ENCODE peak calls at places on chromosomes 1 and 21, in six cellular contexts. A is HCT116, Y is DND-41, J is K562, C is HepG2, R is fibroblast of lung. X is an unnamed sample.
A peak's percentile ranks its signal among the peaks of the same experiment; 100 is the strongest.

GRCh38 chr1:155013632-155014031 is 11.0 kb downstream of the ZBTB7B start:
- DNase-seq in A (no peak), C (no peak), Y (peak; percentile 32), J (peak; percentile 76), R (no peak), X (no peak)

GRCh38 chr1:54335396-54336056 is 70.7 kb downstream of the SSBP3 start:
- DNase-seq in J (no peak), Y (no peak), C (no peak), A (no peak), R (peak; percentile 94), X (no peak)

GRCh38 chr1:26733982-26734381 is 38.2 kb downstream of the ARID1A start:
- DNase-seq in R (peak; percentile 97), A (no peak), J (no peak), Y (no peak), C (no peak), X (peak; percentile 44)

GRCh38 chr1:196355206-196355786 is 252.9 kb downstream of the KCNT2 start:
- DNase-seq in A (no peak), Y (no peak), C (peak; percentile 3), R (peak; percentile 24), J (no peak), X (peak; percentile 25)

GRCh38 chr21:39519835-39520234 is 68.1 kb downstream of the SH3BGR start:
- DNase-seq in A (no peak), J (no peak), C (no peak), R (no peak), Y (no peak), X (no peak)

GRCh38 chr1:53073287-53073686 is 11.3 kb downstream of the PODN start:
- DNase-seq in J (no peak), A (no peak), Y (no peak), R (no peak), C (no peak), X (no peak)

GRCh38 chr1:214747050-214747615 is 144.1 kb downstream of the CENPF start:
- DNase-seq in A (no peak), J (no peak), Y (no peak), C (no peak), R (peak; percentile 40), X (no peak)

GRCh38 chr1:32470431-32470830 is 5.6 kb downstream of the ZBTB8B start:
- DNase-seq in J (no peak), A (no peak), R (peak; percentile 26), C (no peak), Y (no peak), X (no peak)

GRCh38 chr1:67652800-67653199 is 32.2 kb upstream of the GADD45A start:
- DNase-seq in A (no peak), C (no peak), R (peak; percentile 78), Y (no peak), J (no peak), X (peak; percentile 89)

GRCh38 chr1:82152356-82153281 is 351.9 kb downstream of the ADGRL2 start:
- DNase-seq in R (no peak), A (no peak), Y (no peak), C (no peak), J (no peak), X (peak; percentile 62)

GRCh38 chr1:22699629-22700028 is 11.0 kb upstream of the EPHB2 start:
- DNase-seq in R (no peak), C (no peak), J (no peak), Y (no peak), A (no peak), X (no peak)

GRCh38 chr1:15969321-15969880 is 6.5 kb downstream of the ZBTB17 start:
- DNase-seq in J (no peak), R (no peak), Y (no peak), C (no peak), A (no peak), X (no peak)

GRCh38 chr21:25963186-25963585 is 207.4 kb downstream of the APP start:
- DNase-seq in Y (no peak), A (peak; percentile 75), J (no peak), C (no peak), R (peak; percentile 77), X (no peak)

GRCh38 chr1:1678581-1679380 is 13.8 kb downstream of the SLC35E2B start:
- DNase-seq in J (peak; percentile 78), C (peak; percentile 86), A (no peak), R (no peak), Y (no peak), X (peak; percentile 86)

GRCh38 chr1:8197493-8198282 is 120.2 kb upstream of the SLC45A1 start:
- DNase-seq in J (peak; percentile 99), C (peak; percentile 83), R (peak; percentile 99), A (peak; percentile 97), Y (no peak), X (no peak)

GRCh38 chr1:59768752-59769411 is 45.9 kb upstream of the HOOK1 start:
- DNase-seq in C (peak; percentile 6), J (no peak), A (no peak), R (no peak), Y (no peak), X (peak; percentile 8)

DNA sequence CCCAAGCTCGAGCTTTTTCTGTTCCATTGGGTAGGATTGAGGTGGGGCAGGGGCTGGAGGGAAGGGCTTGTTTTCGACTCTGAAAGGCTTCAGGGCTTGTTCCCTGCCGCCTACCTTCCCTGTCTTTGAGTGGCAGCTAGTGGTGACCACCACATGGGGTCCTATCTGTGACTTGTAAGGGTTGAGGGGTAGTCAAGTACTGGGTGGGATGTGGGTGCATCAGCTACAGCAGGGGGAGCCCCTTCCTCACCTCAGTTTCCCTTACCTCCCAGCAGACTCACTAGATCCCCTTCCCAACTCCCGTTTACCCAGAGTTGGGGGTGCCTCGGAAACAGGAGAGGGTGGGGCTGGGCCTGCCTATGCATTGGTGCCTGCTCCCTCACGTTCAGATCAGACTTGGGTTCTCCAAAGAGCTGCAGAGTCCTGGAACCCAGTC is 5.9 kb downstream of the FOXO6 start:
- DNase-seq in C (no peak), R (no peak), J (no peak), A (no peak), Y (no peak), X (no peak)
- TF ChIP-seq EZH2 in C (no peak), R (peak; percentile 48), J (no peak), A (no peak), Y (no peak), X (no peak)

GRCh38 chr1:110502402-110502801 is 16.6 kb downstream of the KCNA10 start:
- DNase-seq in R (no peak), A (no peak), C (no peak), Y (no peak), J (no peak), X (no peak)

GRCh38 chr1:110504221-110504620 is 14.8 kb downstream of the KCNA10 start:
- DNase-seq in A (no peak), Y (no peak), J (no peak), R (no peak), C (no peak), X (no peak)

GRCh38 chr1:110503471-110503870 is 15.5 kb downstream of the KCNA10 start:
- DNase-seq in A (no peak), R (no peak), C (no peak), Y (no peak), J (no peak), X (no peak)

GRCh38 chr1:110498270-110498669 is 20.7 kb downstream of the KCNA10 start:
- DNase-seq in A (no peak), J (no peak), R (no peak), Y (no peak), C (no peak), X (no peak)

GRCh38 chr1:110501725-110502124 is 17.2 kb downstream of the KCNA10 start:
- DNase-seq in Y (no peak), R (no peak), J (no peak), A (no peak), C (no peak), X (no peak)
- H2AFZ ChIP-seq in Y (no peak overlapping the region), R (no peak overlapping the region), J (no peak overlapping the region), A (peak overlapping the region; percentile 67), C (no peak overlapping the region), X (no peak overlapping the region)

DNA sequence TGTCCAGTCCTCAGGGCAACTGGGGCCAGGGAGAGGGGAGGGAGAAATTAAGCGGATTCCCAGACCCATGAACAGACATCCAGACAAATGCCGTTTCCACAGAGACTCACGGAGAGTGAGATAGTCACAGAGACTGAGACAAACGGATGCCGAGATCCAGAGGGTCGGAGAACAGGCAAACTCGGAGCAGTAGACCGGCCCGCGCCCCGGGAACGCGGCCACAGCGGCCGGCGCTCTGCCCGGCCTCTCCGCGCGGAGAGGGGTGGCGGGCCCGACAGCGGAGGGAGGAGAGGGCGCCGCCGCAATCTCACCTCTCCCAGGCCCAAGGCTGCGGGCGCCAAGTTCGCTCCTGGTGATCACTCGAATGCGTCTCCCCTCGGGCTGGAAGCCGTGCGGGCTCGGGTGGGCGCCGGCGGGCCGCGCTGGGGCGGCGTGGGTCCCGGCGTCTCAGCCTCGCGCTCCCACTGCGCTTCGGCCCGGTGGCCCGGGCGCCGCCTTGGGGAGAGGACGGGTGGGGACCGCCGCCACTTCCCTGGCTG is 796 bp upstream of the FOXD2 start:
- DNase-seq in A (no peak), R (no peak), C (no peak), J (no peak), Y (no peak), X (no peak)
- TF ChIP-seq EZH2 in A (no peak), R (no peak), C (no peak), J (no peak), Y (no peak), X (no peak)

GRCh38 chr1:209387271-209387968 is 196.1 kb upstream of the CAMK1G start:
- DNase-seq in A (no peak), R (no peak), C (no peak), J (no peak), Y (no peak), X (no peak)
- H2AFZ ChIP-seq in A (no peak overlapping the region), R (no peak overlapping the region), C (no peak overlapping the region), J (no peak overlapping the region), Y (no peak overlapping the region), X (no peak overlapping the region)

DNA sequence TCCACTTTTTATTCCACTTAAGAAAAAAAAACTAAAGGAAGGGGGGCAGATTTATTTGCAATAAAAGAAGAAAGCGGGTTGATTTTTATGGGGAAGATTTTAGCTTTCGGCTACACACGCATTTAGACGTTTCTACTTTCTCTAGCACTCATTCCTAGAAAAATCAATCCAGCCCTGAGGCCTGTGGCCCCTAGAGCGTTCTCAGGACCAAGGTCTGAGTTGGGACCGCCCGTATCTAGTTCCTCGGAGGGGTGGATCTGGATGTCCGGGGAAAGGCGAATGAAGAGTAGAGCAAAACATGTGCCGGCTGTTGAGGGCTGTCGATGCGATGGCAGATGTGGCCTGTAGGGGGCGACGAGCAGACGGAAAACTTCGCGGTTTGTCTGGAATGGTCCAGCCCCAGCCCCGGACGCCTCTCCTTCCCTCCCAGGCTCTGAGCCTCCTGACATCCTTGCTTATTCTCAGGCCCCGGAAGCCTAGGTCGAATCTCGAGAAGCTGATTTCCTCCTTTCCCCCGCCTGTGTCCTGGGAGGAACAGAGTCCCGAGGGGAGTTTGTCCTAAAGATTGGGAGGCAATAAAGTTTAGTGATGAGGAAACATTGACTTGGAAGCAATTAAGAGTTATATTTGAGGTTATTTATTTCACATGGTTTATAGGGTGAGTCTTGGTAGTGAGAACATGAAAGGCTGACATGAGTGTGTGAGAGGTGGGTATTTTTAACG is 5.2 kb downstream of the FOXD3 start:
- DNase-seq in C (peak; percentile 24), Y (peak; percentile 31), R (peak; percentile 30), A (peak; percentile 60), J (peak; percentile 77), X (peak; percentile 68)
- TF ChIP-seq EZH2 in C (peak; percentile 68), Y (no peak), R (no peak), A (no peak), J (peak; percentile 82), X (no peak)

GRCh38 chr1:114854693-114855320 is at the start of gene SYCP1:
- DNase-seq in Y (no peak), C (no peak), R (no peak), A (no peak), J (no peak), X (no peak)
- H2AFZ ChIP-seq in Y (no peak within 1 kb of the TSS), C (no peak within 1 kb of the TSS), R (no peak within 1 kb of the TSS), A (no peak within 1 kb of the TSS), J (peak within 1 kb of the TSS; percentile 11), X (no peak within 1 kb of the TSS)

X was measured in MM.1S.